ENCODE peak calls at places on chromosome 21, in six cellular contexts. F is testis, X is cardiac fibroblast, Y is uterus, I is MM.1S, R is cardiac muscle cell. G is an unnamed sample.

GRCh38 chr21:9738527-9738926 is 782.9 kb upstream of the TPTE start:
- DNase-seq in X (no peak), I (no peak), Y (no peak), F (no peak), R (no peak), G (no peak)

GRCh38 chr21:39670741-39671140 is 58.0 kb downstream of the B3GALT5 start:
- DNase-seq in F (no peak), R (no peak), Y (no peak), I (no peak), X (no peak), G (no peak)

GRCh38 chr21:38267991-38268858 is 11.4 kb downstream of the KCNJ15 start:
- DNase-seq in Y (no peak), X (no peak), F (no peak), R (no peak), I (peak; percentile 65), G (peak; percentile 68)

GRCh38 chr21:15151385-15152103 is 86.7 kb upstream of the NRIP1 start:
- DNase-seq in Y (no peak), I (no peak), F (no peak), X (no peak), R (no peak), G (no peak)

GRCh38 chr21:14759285-14759684 is 213.2 kb upstream of the SAMSN1 start:
- DNase-seq in Y (no peak), F (no peak), X (no peak), I (no peak), R (no peak), G (no peak)

GRCh38 chr21:17441370-17441769 is 71.5 kb upstream of the CXADR start:
- DNase-seq in X (peak; percentile 38), Y (no peak), R (no peak), I (no peak), F (peak; percentile 78), G (no peak)

GRCh38 chr21:15604424-15604823 is 125.4 kb upstream of the USP25 start:
- DNase-seq in F (no peak), R (peak; percentile 12), I (no peak), Y (no peak), X (peak; percentile 78), G (no peak)

GRCh38 chr21:46568562-46568961 is 36.3 kb downstream of the S100B start:
- DNase-seq in Y (no peak), X (no peak), R (no peak), F (no peak), I (no peak), G (no peak)

GRCh38 chr21:46295996-46296752 is 10.0 kb downstream of the YBEY start:
- DNase-seq in R (no peak), Y (peak; percentile 84), F (peak; percentile 88), X (peak; percentile 93), I (no peak), G (no peak)

GRCh38 chr21:32771134-32771523 is 426 bp downstream of the PAXBP1 start:
- DNase-seq in F (peak; percentile 57), I (peak; percentile 60), R (peak; percentile 80), Y (peak; percentile 51), X (peak; percentile 67), G (peak; percentile 78)

GRCh38 chr21:28083350-28083749 is 909.3 kb downstream of the LTN1 start:
- DNase-seq in F (no peak), I (no peak), R (no peak), X (no peak), Y (no peak), G (no peak)

GRCh38 chr21:36926989-36927695 is 39.3 kb downstream of the HLCS start:
- DNase-seq in R (no peak), I (no peak), F (no peak), Y (no peak), X (no peak), G (no peak)

GRCh38 chr21:24727803-24728425 is 879.4 kb downstream of the MRPL39 start:
- DNase-seq in Y (no peak), R (no peak), F (no peak), X (no peak), I (no peak), G (no peak)

GRCh38 chr21:31991356-31992331 is 118.8 kb downstream of the HUNK start:
- DNase-seq in I (no peak), X (no peak), Y (no peak), R (no peak), F (no peak), G (no peak)

GRCh38 chr21:34935452-34935851 is 113.7 kb downstream of the RUNX1 start:
- DNase-seq in X (peak; percentile 53), R (no peak), I (no peak), F (no peak), Y (no peak), G (no peak)

GRCh38 chr21:34936874-34937563 is 112.1 kb downstream of the RUNX1 start:
- DNase-seq in Y (no peak), R (no peak), I (no peak), X (peak; percentile 64), F (no peak), G (no peak)

GRCh38 chr21:34935868-34936267 is 113.2 kb downstream of the RUNX1 start:
- DNase-seq in Y (no peak), I (no peak), F (no peak), X (no peak), R (no peak), G (no peak)

GRCh38 chr21:34938079-34938764 is 110.9 kb downstream of the RUNX1 start:
- DNase-seq in F (no peak), Y (no peak), R (no peak), I (no peak), X (peak; percentile 81), G (no peak)

GRCh38 chr21:34936299-34936698 is 112.8 kb downstream of the RUNX1 start:
- DNase-seq in I (no peak), F (no peak), Y (no peak), X (no peak), R (no peak), G (no peak)
- TF ChIP-seq CTCF in I (no peak), F (no peak), Y (no peak), X (no peak), R (no peak), G (no peak)

GRCh38 chr21:26852422-26852821 is 7.2 kb upstream of the ADAMTS1 start:
- DNase-seq in R (no peak), X (no peak), F (no peak), Y (no peak), I (no peak), G (no peak)

GRCh38 chr21:26847951-26848350 is 2.7 kb upstream of the ADAMTS1 start:
- DNase-seq in Y (no peak), R (no peak), X (no peak), I (no peak), F (no peak), G (no peak)

GRCh38 chr21:26851109-26851944 is 6.1 kb upstream of the ADAMTS1 start:
- DNase-seq in R (no peak), F (no peak), Y (no peak), I (no peak), X (no peak), G (no peak)

GRCh38 chr21:26850116-26850643 is 5.0 kb upstream of the ADAMTS1 start:
- DNase-seq in X (peak; percentile 80), Y (no peak), I (peak; percentile 58), R (no peak), F (no peak), G (peak; percentile 32)

DNA sequence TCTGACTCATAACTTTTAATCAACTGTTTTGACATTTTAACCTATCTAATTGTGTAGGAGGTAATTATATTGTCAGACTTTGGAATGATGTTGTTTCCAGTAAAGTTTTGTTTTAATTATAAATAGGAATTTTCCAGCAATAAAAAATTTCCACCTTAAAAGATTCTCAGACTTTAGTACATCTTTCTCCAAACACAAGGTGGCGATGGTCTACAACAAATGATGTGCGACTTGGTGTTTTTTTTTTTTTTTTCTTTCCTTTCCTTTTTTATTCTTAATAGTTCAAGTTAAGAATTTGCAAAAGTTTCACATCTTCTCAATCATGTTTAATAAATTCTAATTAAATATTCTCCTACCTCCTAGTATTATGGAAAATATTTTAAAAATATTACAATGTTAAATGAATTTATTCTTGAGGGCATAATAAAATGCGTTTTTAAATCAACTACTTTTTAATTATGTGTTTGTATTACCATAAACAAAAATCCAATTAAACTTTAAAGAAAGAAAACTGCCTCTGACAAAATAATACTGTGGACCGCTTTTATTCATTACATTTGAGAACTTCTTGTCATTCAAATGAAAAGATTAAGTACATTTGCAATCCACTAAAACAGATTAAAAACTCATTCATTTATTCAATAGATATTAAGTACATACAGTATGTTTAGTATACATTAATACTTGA is 4.4 kb upstream of the ADAMTS1 start:
- DNase-seq in F (no peak), I (peak; percentile 62), Y (no peak), X (peak; percentile 84), R (peak; percentile 76), G (peak; percentile 39)
- H3K4me3 ChIP-seq in F (no peak overlapping the region), I (no peak overlapping the region), Y (no peak overlapping the region), X (no peak overlapping the region), R (no peak overlapping the region), G (no peak overlapping the region)

DNA sequence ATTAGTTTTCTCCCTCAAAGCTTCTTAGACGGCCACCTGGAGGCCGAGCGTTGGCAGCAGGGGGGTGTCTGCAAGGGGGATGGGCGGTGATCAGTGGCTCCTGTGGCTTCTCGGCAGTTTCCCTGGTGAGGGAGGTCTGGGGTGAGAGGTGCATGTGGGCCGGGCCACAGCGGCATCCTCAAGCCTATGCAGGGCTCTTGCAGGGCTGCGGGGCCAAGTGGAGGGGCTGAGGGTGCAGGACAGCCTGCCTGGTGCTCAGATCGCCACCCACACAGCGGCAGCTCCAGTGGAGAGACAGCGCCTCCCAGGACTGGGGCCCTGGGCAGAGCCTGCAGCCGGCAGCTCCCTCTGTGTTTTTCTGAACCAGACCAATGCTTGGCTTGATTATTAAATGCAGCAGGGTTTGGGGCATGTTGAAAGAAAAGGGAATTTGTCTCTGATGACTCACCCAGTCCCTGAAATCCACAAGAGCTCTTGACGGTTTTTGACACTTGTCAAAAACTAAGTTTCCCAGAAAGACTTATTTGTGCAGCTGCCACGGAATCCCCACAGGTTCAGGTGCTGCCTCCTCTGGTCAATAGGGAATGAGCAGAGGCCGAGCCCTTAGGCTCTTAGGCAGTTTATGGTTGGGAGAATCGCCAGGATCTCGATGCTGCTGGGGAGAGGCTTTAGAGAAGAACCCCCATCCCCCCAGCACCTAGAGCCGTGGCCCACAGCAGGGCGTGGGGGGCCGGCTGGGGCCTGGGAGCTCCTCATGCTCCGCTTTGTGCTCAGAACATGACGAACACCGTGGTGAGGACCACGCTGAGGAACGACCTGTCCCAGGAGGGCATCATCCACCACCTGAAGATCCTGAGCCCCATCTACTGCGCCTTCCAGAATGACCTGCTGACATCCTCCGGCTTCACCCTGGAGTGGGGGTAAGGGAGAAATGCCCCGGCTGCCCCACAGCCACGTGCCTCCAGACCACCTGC is 54.7 kb downstream of the UMODL1 start:
- DNase-seq in R (no peak), X (peak; percentile 41), I (no peak), Y (no peak), F (no peak), G (no peak)
- TF ChIP-seq CTCF in R (peak; percentile 18), X (peak; percentile 32), I (peak; percentile 26), Y (no peak), F (no peak), G (no peak)

GRCh38 chr21:41465176-41465781 is 39.2 kb downstream of the MX1 start:
- DNase-seq in X (no peak), F (no peak), I (no peak), R (no peak), Y (no peak), G (no peak)

GRCh38 chr21:41458121-41458520 is 32.1 kb downstream of the MX1 start:
- DNase-seq in R (no peak), F (no peak), X (no peak), Y (no peak), I (no peak), G (no peak)

GRCh38 chr21:41458559-41458958 is 32.5 kb downstream of the MX1 start:
- DNase-seq in Y (no peak), I (no peak), R (no peak), F (no peak), X (no peak), G (no peak)

GRCh38 chr21:41460578-41461527 is 34.8 kb downstream of the MX1 start:
- DNase-seq in F (peak; percentile 87), R (peak; percentile 75), X (peak; percentile 79), I (peak; percentile 80), Y (peak; percentile 65), G (peak; percentile 81)

GRCh38 chr21:41459884-41460534 is 34.0 kb downstream of the MX1 start:
- DNase-seq in I (no peak), F (no peak), X (no peak), Y (no peak), R (no peak), G (peak; percentile 51)
- H3K4me3 ChIP-seq in I (no peak overlapping the region), F (no peak overlapping the region), X (no peak overlapping the region), Y (no peak overlapping the region), R (no peak overlapping the region), G (no peak overlapping the region)